ENCODE peak calls at places on chromosomes 16 and 17, in four cellular contexts. One of them, this sample, is unnamed.

GRCh38 chr17:2705888-2706795 is 5.4 kb downstream of the CLUH start:
- DNase-seq in HCT116: no peak
- DNase-seq in HepG2: no peak
- DNase-seq in K562: no peak
- DNase-seq in this sample: no peak

GRCh38 chr17:47959825-47960655 is 2.4 kb upstream of the PRR15L start:
- DNase-seq in HCT116: no peak
- DNase-seq in HepG2: no peak
- DNase-seq in K562: no peak
- DNase-seq in this sample: no peak

GRCh38 chr16:86609115-86609514 is 30.8 kb downstream of the FOXL1 start:
- DNase-seq in HCT116: no peak
- DNase-seq in HepG2: no peak
- DNase-seq in K562: no peak
- DNase-seq in this sample: no peak

GRCh38 chr16:47660540-47660939 is 199.4 kb downstream of the PHKB start:
- DNase-seq in HCT116: no peak
- DNase-seq in HepG2: no peak
- DNase-seq in K562: no peak
- DNase-seq in this sample: no peak

GRCh38 chr17:5364156-5364555 is 55.3 kb downstream of the NUP88 start:
- DNase-seq in HCT116: no peak
- DNase-seq in HepG2: no peak
- DNase-seq in K562: no peak
- DNase-seq in this sample: no peak

GRCh38 chr17:2580641-2581040 is 12.8 kb upstream of the PAFAH1B1 start:
- DNase-seq in HCT116: no peak
- DNase-seq in HepG2: no peak
- DNase-seq in K562: no peak
- DNase-seq in this sample: no peak

GRCh38 chr17:4833941-4834501 is 881 bp downstream of the MINK1 start:
- DNase-seq in HCT116: no peak
- DNase-seq in HepG2: peak
- DNase-seq in K562: no peak
- DNase-seq in this sample: no peak

GRCh38 chr16:88936008-88936912 is 40.7 kb downstream of the CBFA2T3 start:
- DNase-seq in HCT116: no peak
- DNase-seq in HepG2: peak
- DNase-seq in K562: no peak
- DNase-seq in this sample: no peak

GRCh38 chr17:73787721-73788051 is 143.4 kb upstream of the SDK2 start:
- DNase-seq in HCT116: no peak
- DNase-seq in HepG2: no peak
- DNase-seq in K562: no peak
- DNase-seq in this sample: no peak

GRCh38 chr16:30623558-30624283 is 13.5 kb upstream of the ZNF689 start:
- DNase-seq in HCT116: no peak
- DNase-seq in HepG2: no peak
- DNase-seq in K562: no peak
- DNase-seq in this sample: no peak

GRCh38 chr17:82745524-82745923 is 6.3 kb upstream of the TBCD start:
- DNase-seq in HCT116: no peak
- DNase-seq in HepG2: peak
- DNase-seq in K562: no peak
- DNase-seq in this sample: no peak

GRCh38 chr16:2429771-2430663 is 770 bp downstream of the CCNF start:
- DNase-seq in HCT116: no peak
- DNase-seq in HepG2: peak
- DNase-seq in K562: no peak
- DNase-seq in this sample: no peak

GRCh38 chr16:58348986-58349385 is 43.3 kb upstream of the GINS3 start:
- DNase-seq in HCT116: no peak
- DNase-seq in HepG2: no peak
- DNase-seq in K562: no peak
- DNase-seq in this sample: no peak

GRCh38 chr16:66240088-66240487 is 126.4 kb upstream of the CDH5 start:
- DNase-seq in HCT116: no peak
- DNase-seq in HepG2: no peak
- DNase-seq in K562: no peak
- DNase-seq in this sample: no peak

GRCh38 chr17:73231363-73231762 is 30.3 kb downstream of the CPSF4L start:
- DNase-seq in HCT116: no peak
- DNase-seq in HepG2: no peak
- DNase-seq in K562: no peak
- DNase-seq in this sample: no peak

GRCh38 chr17:78366109-78366848 is 6.4 kb upstream of the SOCS3 start:
- DNase-seq in HCT116: no peak
- DNase-seq in HepG2: no peak
- DNase-seq in K562: no peak
- DNase-seq in this sample: no peak

GRCh38 chr17:17836818-17837379 is at the start of gene SREBF1:
- DNase-seq in HCT116: no peak
- DNase-seq in HepG2: peak
- DNase-seq in K562: peak
- DNase-seq in this sample: peak

GRCh38 chr17:42514867-42515266 is 21.2 kb upstream of the NAGLU start:
- DNase-seq in HCT116: no peak
- DNase-seq in HepG2: no peak
- DNase-seq in K562: peak
- DNase-seq in this sample: no peak

GRCh38 chr16:88651276-88651988 is 579 bp upstream of the CYBA start:
- DNase-seq in HCT116: peak
- DNase-seq in HepG2: peak
- DNase-seq in K562: peak
- DNase-seq in this sample: no peak

GRCh38 chr17:66098040-66098439 is 93.9 kb downstream of the CEP112 start:
- DNase-seq in HCT116: no peak
- DNase-seq in HepG2: no peak
- DNase-seq in K562: no peak
- DNase-seq in this sample: no peak

GRCh38 chr16:28951410-28951943 is 740 bp downstream of the NFATC2IP start:
- DNase-seq in HCT116: no peak
- DNase-seq in HepG2: no peak
- DNase-seq in K562: no peak
- DNase-seq in this sample: no peak

GRCh38 chr17:49015924-49016774 is 19.0 kb downstream of the IGF2BP1 start:
- DNase-seq in HCT116: no peak
- DNase-seq in HepG2: no peak
- DNase-seq in K562: no peak
- DNase-seq in this sample: peak

GRCh38 chr16:71572497-71573116 is 4.3 kb downstream of the TAT start:
- DNase-seq in HCT116: no peak
- DNase-seq in HepG2: peak
- DNase-seq in K562: no peak
- DNase-seq in this sample: no peak

GRCh38 chr16:71567931-71568330 is 9.0 kb downstream of the TAT start:
- DNase-seq in HCT116: no peak
- DNase-seq in HepG2: no peak
- DNase-seq in K562: no peak
- DNase-seq in this sample: no peak

GRCh38 chr16:71568541-71568940 is 8.4 kb downstream of the TAT start:
- DNase-seq in HCT116: no peak
- DNase-seq in HepG2: no peak
- DNase-seq in K562: no peak
- DNase-seq in this sample: no peak

GRCh38 chr16:71569621-71570020 is 7.3 kb downstream of the TAT start:
- DNase-seq in HCT116: no peak
- DNase-seq in HepG2: no peak
- DNase-seq in K562: no peak
- DNase-seq in this sample: no peak

DNA sequence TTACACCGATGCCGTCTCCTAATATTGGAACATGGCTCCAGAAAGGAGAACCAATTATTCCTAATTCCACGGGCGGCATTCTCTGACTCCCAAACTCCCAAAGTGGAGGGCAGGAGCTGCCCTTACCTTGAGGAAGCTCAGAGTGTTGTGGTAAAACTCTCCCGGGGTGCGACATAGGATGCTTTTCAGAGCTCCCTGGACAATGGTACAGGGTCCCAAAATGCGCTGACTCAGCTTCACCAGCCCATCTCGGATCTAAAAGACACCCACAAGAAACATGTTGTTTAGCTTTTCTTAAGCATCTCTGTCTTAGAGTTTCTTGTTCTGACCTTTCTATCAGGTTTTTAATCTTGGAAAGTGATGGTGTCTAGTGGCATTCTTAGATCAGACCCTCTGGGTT is 6.7 kb downstream of the TAT start:
- DNase-seq in HCT116: no peak
- DNase-seq in HepG2: no peak
- DNase-seq in K562: no peak
- DNase-seq in this sample: no peak
- TF ChIP-seq FOSL1 in HCT116: no peak
- TF ChIP-seq FOSL1 in HepG2: no peak
- TF ChIP-seq FOSL1 in K562: no peak
- TF ChIP-seq FOSL1 in this sample: no peak

DNA sequence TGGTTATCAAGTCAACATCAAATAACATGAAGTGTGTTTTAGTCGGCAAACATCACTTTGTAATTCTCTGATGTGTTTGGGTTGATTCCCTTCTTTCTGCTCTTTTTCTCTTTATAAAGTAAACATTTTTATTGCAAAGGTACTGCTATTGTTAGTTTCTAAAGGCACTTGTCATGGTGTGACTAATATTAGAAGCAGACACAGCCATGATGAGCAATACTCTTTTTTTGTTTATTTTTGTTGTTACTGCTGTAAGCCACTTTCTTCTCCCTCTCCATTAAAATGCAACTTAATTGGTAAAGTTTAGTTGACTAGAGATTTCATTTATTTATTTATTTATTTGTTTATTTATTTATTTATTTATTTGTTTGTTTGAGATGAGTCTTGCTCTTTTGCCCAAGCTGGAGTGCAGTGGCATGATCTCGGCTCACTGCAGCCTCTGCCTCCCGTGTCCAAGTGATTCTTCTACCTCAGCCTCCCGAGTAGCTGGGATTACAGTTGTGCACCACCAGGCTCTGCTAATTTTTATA is 424.7 kb downstream of the WWOX start:
- DNase-seq in HCT116: no peak
- DNase-seq in HepG2: no peak
- DNase-seq in K562: no peak
- DNase-seq in this sample: no peak
- TF ChIP-seq FOSL1 in HCT116: no peak
- TF ChIP-seq FOSL1 in HepG2: no peak
- TF ChIP-seq FOSL1 in K562: no peak
- TF ChIP-seq FOSL1 in this sample: no peak

DNA sequence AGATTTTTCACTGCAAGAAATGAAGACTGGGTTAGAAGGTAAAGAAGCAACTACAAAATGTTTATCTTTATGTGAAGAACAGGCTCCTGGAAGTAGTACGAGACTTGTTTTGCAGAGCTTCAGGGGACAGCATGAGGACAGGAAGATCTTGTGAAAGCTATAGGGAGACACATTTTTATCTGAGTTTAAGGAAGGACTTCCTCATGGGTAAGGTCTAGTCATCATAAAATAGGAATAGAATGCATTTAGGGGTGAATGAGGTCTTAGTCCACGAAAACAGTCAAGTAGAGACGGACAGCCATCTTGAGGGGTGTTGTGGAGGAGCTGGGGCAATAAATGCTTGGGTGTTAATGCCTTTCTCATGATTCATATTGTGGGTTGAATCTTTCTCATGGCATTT is 24.2 kb downstream of the KCNJ16 start:
- DNase-seq in HCT116: no peak
- DNase-seq in HepG2: no peak
- DNase-seq in K562: no peak
- DNase-seq in this sample: no peak
- TF ChIP-seq FOSL1 in HCT116: no peak
- TF ChIP-seq FOSL1 in HepG2: no peak
- TF ChIP-seq FOSL1 in K562: no peak
- TF ChIP-seq FOSL1 in this sample: no peak

GRCh38 chr16:11202260-11203091 is 53.5 kb downstream of the SOCS1 start:
- DNase-seq in HCT116: no peak
- DNase-seq in HepG2: no peak
- DNase-seq in K562: peak
- DNase-seq in this sample: no peak
- TF ChIP-seq FOSL1 in HCT116: no peak
- TF ChIP-seq FOSL1 in HepG2: no peak
- TF ChIP-seq FOSL1 in K562: no peak
- TF ChIP-seq FOSL1 in this sample: no peak

GRCh38 chr17:43578699-43579569 is 32.8 kb upstream of the ETV4 start:
- DNase-seq in HCT116: no peak
- DNase-seq in HepG2: peak
- DNase-seq in K562: no peak
- DNase-seq in this sample: no peak
- TF ChIP-seq FOSL1 in HCT116: no peak
- TF ChIP-seq FOSL1 in HepG2: no peak
- TF ChIP-seq FOSL1 in K562: no peak
- TF ChIP-seq FOSL1 in this sample: no peak

GRCh38 chr17:58648236-58648635 is 43.6 kb downstream of the TEX14 start:
- DNase-seq in HCT116: no peak
- DNase-seq in HepG2: no peak
- DNase-seq in K562: no peak
- DNase-seq in this sample: no peak

GRCh38 chr17:58639681-58640080 is 52.2 kb downstream of the TEX14 start:
- DNase-seq in HCT116: no peak
- DNase-seq in HepG2: no peak
- DNase-seq in K562: no peak
- DNase-seq in this sample: no peak

GRCh38 chr17:58640202-58640601 is 51.6 kb downstream of the TEX14 start:
- DNase-seq in HCT116: no peak
- DNase-seq in HepG2: no peak
- DNase-seq in K562: no peak
- DNase-seq in this sample: no peak

GRCh38 chr17:58641937-58642336 is 49.9 kb downstream of the TEX14 start:
- DNase-seq in HCT116: no peak
- DNase-seq in HepG2: no peak
- DNase-seq in K562: no peak
- DNase-seq in this sample: no peak

GRCh38 chr17:58643147-58643546 is 48.7 kb downstream of the TEX14 start:
- DNase-seq in HCT116: no peak
- DNase-seq in HepG2: no peak
- DNase-seq in K562: no peak
- DNase-seq in this sample: no peak
- TF ChIP-seq FOSL1 in HCT116: no peak
- TF ChIP-seq FOSL1 in HepG2: no peak
- TF ChIP-seq FOSL1 in K562: no peak
- TF ChIP-seq FOSL1 in this sample: no peak

GRCh38 chr17:296906-297690 is 55.5 kb downstream of the RPH3AL start:
- DNase-seq in HCT116: no peak
- DNase-seq in HepG2: no peak
- DNase-seq in K562: no peak
- DNase-seq in this sample: no peak

GRCh38 chr17:300881-301280 is 51.7 kb downstream of the RPH3AL start:
- DNase-seq in HCT116: no peak
- DNase-seq in HepG2: no peak
- DNase-seq in K562: no peak
- DNase-seq in this sample: no peak

GRCh38 chr17:297758-298157 is 54.8 kb downstream of the RPH3AL start:
- DNase-seq in HCT116: no peak
- DNase-seq in HepG2: no peak
- DNase-seq in K562: no peak
- DNase-seq in this sample: no peak

GRCh38 chr17:299546-299945 is 53.1 kb downstream of the RPH3AL start:
- DNase-seq in HCT116: no peak
- DNase-seq in HepG2: no peak
- DNase-seq in K562: no peak
- DNase-seq in this sample: no peak

GRCh38 chr17:298791-299450 is 53.7 kb downstream of the RPH3AL start:
- DNase-seq in HCT116: no peak
- DNase-seq in HepG2: no peak
- DNase-seq in K562: no peak
- DNase-seq in this sample: no peak
- TF ChIP-seq FOSL1 in HCT116: no peak
- TF ChIP-seq FOSL1 in HepG2: no peak
- TF ChIP-seq FOSL1 in K562: no peak
- TF ChIP-seq FOSL1 in this sample: no peak

GRCh38 chr16:81834868-81835267 is 55.8 kb downstream of the PLCG2 start:
- DNase-seq in HCT116: no peak
- DNase-seq in HepG2: no peak
- DNase-seq in K562: no peak
- DNase-seq in this sample: no peak
- TF ChIP-seq FOSL1 in HCT116: no peak
- TF ChIP-seq FOSL1 in HepG2: no peak
- TF ChIP-seq FOSL1 in K562: no peak
- TF ChIP-seq FOSL1 in this sample: no peak